ENCODE peak calls at places on chromosomes 2 and 18, in seven cellular contexts. One of them, this sample, is unnamed.

GRCh38 chr18:76168206-76168605 is 326.8 kb downstream of the ZNF516 start:
- DNase-seq in A549: no peak
- DNase-seq in left ventricle myocardium inferior: no peak
- DNase-seq in SK-N-MC: no peak
- DNase-seq in prostate gland: no peak
- DNase-seq in epithelial cell of proximal tubule: no peak
- DNase-seq in lower leg skin: no peak
- DNase-seq in this sample: no peak

GRCh38 chr2:1940660-1941059 is 196.3 kb upstream of the PXDN start:
- DNase-seq in lower leg skin: no peak
- DNase-seq in left ventricle myocardium inferior: peak; percentile 75
- DNase-seq in epithelial cell of proximal tubule: peak; percentile 9
- DNase-seq in A549: no peak
- DNase-seq in prostate gland: no peak
- DNase-seq in SK-N-MC: no peak
- DNase-seq in this sample: no peak

GRCh38 chr2:133523406-133523805 is 44.9 kb downstream of the NCKAP5 start:
- DNase-seq in epithelial cell of proximal tubule: no peak
- DNase-seq in A549: no peak
- DNase-seq in SK-N-MC: no peak
- DNase-seq in left ventricle myocardium inferior: no peak
- DNase-seq in prostate gland: no peak
- DNase-seq in lower leg skin: no peak
- DNase-seq in this sample: no peak

GRCh38 chr2:9846554-9846953 is 3.3 kb downstream of the TAF1B start:
- DNase-seq in left ventricle myocardium inferior: no peak
- DNase-seq in epithelial cell of proximal tubule: no peak
- DNase-seq in prostate gland: no peak
- DNase-seq in lower leg skin: no peak
- DNase-seq in A549: no peak
- DNase-seq in SK-N-MC: no peak
- DNase-seq in this sample: no peak

GRCh38 chr18:42045346-42045745 is 90.3 kb downstream of the PIK3C3 start:
- DNase-seq in left ventricle myocardium inferior: no peak
- DNase-seq in epithelial cell of proximal tubule: no peak
- DNase-seq in prostate gland: no peak
- DNase-seq in lower leg skin: no peak
- DNase-seq in A549: no peak
- DNase-seq in SK-N-MC: no peak
- DNase-seq in this sample: no peak

GRCh38 chr2:190759749-190760213 is 110.9 kb downstream of the NAB1 start:
- DNase-seq in epithelial cell of proximal tubule: peak; percentile 66
- DNase-seq in lower leg skin: no peak
- DNase-seq in A549: peak; percentile 76
- DNase-seq in SK-N-MC: no peak
- DNase-seq in left ventricle myocardium inferior: no peak
- DNase-seq in prostate gland: no peak
- DNase-seq in this sample: no peak

GRCh38 chr2:32926708-32927084 is 20.1 kb upstream of the LTBP1 start:
- DNase-seq in epithelial cell of proximal tubule: no peak
- DNase-seq in prostate gland: no peak
- DNase-seq in lower leg skin: no peak
- DNase-seq in SK-N-MC: no peak
- DNase-seq in left ventricle myocardium inferior: no peak
- DNase-seq in A549: peak; percentile 37
- DNase-seq in this sample: no peak

GRCh38 chr18:657998-658946 is 819 bp downstream of the TYMS start:
- DNase-seq in lower leg skin: peak; percentile 72
- DNase-seq in epithelial cell of proximal tubule: peak; percentile 39
- DNase-seq in left ventricle myocardium inferior: peak; percentile 82
- DNase-seq in SK-N-MC: no peak
- DNase-seq in prostate gland: peak; percentile 82
- DNase-seq in A549: peak; percentile 90
- DNase-seq in this sample: peak; percentile 83

GRCh38 chr2:195486987-195487644 is 169.9 kb upstream of the SLC39A10 start:
- DNase-seq in SK-N-MC: peak; percentile 34
- DNase-seq in left ventricle myocardium inferior: no peak
- DNase-seq in lower leg skin: no peak
- DNase-seq in epithelial cell of proximal tubule: peak; percentile 13
- DNase-seq in A549: peak; percentile 67
- DNase-seq in prostate gland: no peak
- DNase-seq in this sample: peak; percentile 98

GRCh38 chr2:111121028-111121872 is 536 bp downstream of the BCL2L11 start:
- DNase-seq in SK-N-MC: no peak
- DNase-seq in A549: peak; percentile 45
- DNase-seq in left ventricle myocardium inferior: peak; percentile 42
- DNase-seq in lower leg skin: peak; percentile 38
- DNase-seq in epithelial cell of proximal tubule: no peak
- DNase-seq in prostate gland: peak; percentile 40
- DNase-seq in this sample: no peak

GRCh38 chr2:24824966-24825882 is 32.0 kb downstream of the CENPO start:
- DNase-seq in prostate gland: no peak
- DNase-seq in SK-N-MC: no peak
- DNase-seq in epithelial cell of proximal tubule: no peak
- DNase-seq in A549: peak; percentile 60
- DNase-seq in lower leg skin: no peak
- DNase-seq in left ventricle myocardium inferior: no peak
- DNase-seq in this sample: peak; percentile 55

GRCh38 chr2:20447437-20448245 is 767 bp downstream of the RHOB start:
- DNase-seq in epithelial cell of proximal tubule: no peak
- DNase-seq in SK-N-MC: no peak
- DNase-seq in lower leg skin: peak; percentile 48
- DNase-seq in A549: peak; percentile 63
- DNase-seq in left ventricle myocardium inferior: peak; percentile 58
- DNase-seq in prostate gland: no peak
- DNase-seq in this sample: no peak

GRCh38 chr2:10978112-10978670 is 66.5 kb downstream of the KCNF1 start:
- DNase-seq in prostate gland: no peak
- DNase-seq in left ventricle myocardium inferior: no peak
- DNase-seq in SK-N-MC: no peak
- DNase-seq in A549: no peak
- DNase-seq in epithelial cell of proximal tubule: no peak
- DNase-seq in lower leg skin: no peak
- DNase-seq in this sample: no peak

GRCh38 chr2:187002242-187002641 is 153.3 kb upstream of the ZSWIM2 start:
- DNase-seq in SK-N-MC: no peak
- DNase-seq in lower leg skin: no peak
- DNase-seq in A549: no peak
- DNase-seq in prostate gland: no peak
- DNase-seq in left ventricle myocardium inferior: no peak
- DNase-seq in epithelial cell of proximal tubule: no peak
- DNase-seq in this sample: no peak

GRCh38 chr2:187008111-187008510 is 159.1 kb upstream of the ZSWIM2 start:
- DNase-seq in prostate gland: no peak
- DNase-seq in SK-N-MC: no peak
- DNase-seq in A549: no peak
- DNase-seq in epithelial cell of proximal tubule: no peak
- DNase-seq in left ventricle myocardium inferior: no peak
- DNase-seq in lower leg skin: no peak
- DNase-seq in this sample: no peak

GRCh38 chr2:187001248-187001647 is 152.3 kb upstream of the ZSWIM2 start:
- DNase-seq in lower leg skin: no peak
- DNase-seq in A549: no peak
- DNase-seq in left ventricle myocardium inferior: no peak
- DNase-seq in epithelial cell of proximal tubule: no peak
- DNase-seq in prostate gland: no peak
- DNase-seq in SK-N-MC: no peak
- DNase-seq in this sample: no peak

GRCh38 chr2:187003038-187003543 is 154.1 kb upstream of the ZSWIM2 start:
- DNase-seq in A549: no peak
- DNase-seq in epithelial cell of proximal tubule: no peak
- DNase-seq in SK-N-MC: no peak
- DNase-seq in left ventricle myocardium inferior: no peak
- DNase-seq in lower leg skin: no peak
- DNase-seq in prostate gland: no peak
- DNase-seq in this sample: no peak

GRCh38 chr2:187003611-187004010 is 154.6 kb upstream of the ZSWIM2 start:
- DNase-seq in prostate gland: no peak
- DNase-seq in lower leg skin: no peak
- DNase-seq in SK-N-MC: no peak
- DNase-seq in A549: no peak
- DNase-seq in epithelial cell of proximal tubule: no peak
- DNase-seq in left ventricle myocardium inferior: no peak
- DNase-seq in this sample: no peak
- H3K4me3 ChIP-seq in prostate gland: no peak overlapping the region
- H3K4me3 ChIP-seq in lower leg skin: no peak overlapping the region
- H3K4me3 ChIP-seq in SK-N-MC: no peak overlapping the region
- H3K4me3 ChIP-seq in A549: no peak overlapping the region
- H3K4me3 ChIP-seq in epithelial cell of proximal tubule: peak overlapping the region; percentile 46
- H3K4me3 ChIP-seq in left ventricle myocardium inferior: peak overlapping the region; percentile 59
- H3K4me3 ChIP-seq in this sample: no peak overlapping the region

GRCh38 chr2:241219030-241219382 is 30.5 kb downstream of the ANO7 start:
- DNase-seq in prostate gland: no peak
- DNase-seq in left ventricle myocardium inferior: no peak
- DNase-seq in SK-N-MC: no peak
- DNase-seq in A549: no peak
- DNase-seq in lower leg skin: no peak
- DNase-seq in epithelial cell of proximal tubule: no peak
- DNase-seq in this sample: no peak
- H3K4me3 ChIP-seq in prostate gland: no peak overlapping the region
- H3K4me3 ChIP-seq in left ventricle myocardium inferior: peak overlapping the region; percentile 76
- H3K4me3 ChIP-seq in SK-N-MC: peak overlapping the region; percentile 82
- H3K4me3 ChIP-seq in A549: peak overlapping the region; percentile 79
- H3K4me3 ChIP-seq in lower leg skin: no peak overlapping the region
- H3K4me3 ChIP-seq in epithelial cell of proximal tubule: peak overlapping the region; percentile 69
- H3K4me3 ChIP-seq in this sample: no peak overlapping the region

GRCh38 chr2:73970268-73970803 is 14.4 kb upstream of the TET3 start:
- DNase-seq in A549: no peak
- DNase-seq in epithelial cell of proximal tubule: no peak
- DNase-seq in lower leg skin: no peak
- DNase-seq in SK-N-MC: no peak
- DNase-seq in left ventricle myocardium inferior: no peak
- DNase-seq in prostate gland: no peak
- DNase-seq in this sample: no peak
- H3K4me3 ChIP-seq in A549: no peak overlapping the region
- H3K4me3 ChIP-seq in epithelial cell of proximal tubule: no peak overlapping the region
- H3K4me3 ChIP-seq in lower leg skin: no peak overlapping the region
- H3K4me3 ChIP-seq in SK-N-MC: no peak overlapping the region
- H3K4me3 ChIP-seq in left ventricle myocardium inferior: peak overlapping the region; percentile 25
- H3K4me3 ChIP-seq in prostate gland: no peak overlapping the region
- H3K4me3 ChIP-seq in this sample: no peak overlapping the region

DNA sequence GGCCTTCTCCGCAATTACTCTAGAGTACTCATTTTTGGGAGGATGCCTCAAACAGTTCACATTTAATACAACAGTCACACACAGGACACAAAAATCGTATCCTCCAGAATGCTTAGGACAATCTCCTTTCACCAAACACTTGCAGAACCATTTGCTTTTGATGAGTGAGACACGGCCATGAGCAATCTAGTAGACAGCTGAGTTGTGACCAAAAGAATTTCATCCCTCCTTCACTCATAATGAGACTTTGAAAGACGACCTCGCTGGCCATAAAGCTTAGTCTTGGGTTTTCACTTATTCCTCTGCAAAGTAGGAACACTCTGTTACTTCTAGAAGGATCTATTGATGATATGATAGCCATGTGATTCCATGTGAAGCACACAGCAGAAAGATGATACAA is 87.5 kb upstream of the SLC35G4 start:
- DNase-seq in epithelial cell of proximal tubule: no peak
- DNase-seq in lower leg skin: no peak
- DNase-seq in A549: no peak
- DNase-seq in left ventricle myocardium inferior: no peak
- DNase-seq in prostate gland: no peak
- DNase-seq in SK-N-MC: no peak
- DNase-seq in this sample: no peak
- H3K4me3 ChIP-seq in epithelial cell of proximal tubule: no peak overlapping the region
- H3K4me3 ChIP-seq in lower leg skin: no peak overlapping the region
- H3K4me3 ChIP-seq in A549: no peak overlapping the region
- H3K4me3 ChIP-seq in left ventricle myocardium inferior: no peak overlapping the region
- H3K4me3 ChIP-seq in prostate gland: no peak overlapping the region
- H3K4me3 ChIP-seq in SK-N-MC: no peak overlapping the region
- H3K4me3 ChIP-seq in this sample: no peak overlapping the region

GRCh38 chr2:238846503-238847431 is 1.1 kb upstream of the TWIST2 start:
- DNase-seq in left ventricle myocardium inferior: no peak
- DNase-seq in lower leg skin: no peak
- DNase-seq in A549: no peak
- DNase-seq in SK-N-MC: no peak
- DNase-seq in prostate gland: no peak
- DNase-seq in epithelial cell of proximal tubule: no peak
- DNase-seq in this sample: no peak

GRCh38 chr2:238847841-238848565 is at the start of gene TWIST2:
- DNase-seq in SK-N-MC: no peak
- DNase-seq in lower leg skin: peak; percentile 77
- DNase-seq in A549: peak; percentile 80
- DNase-seq in prostate gland: peak; percentile 73
- DNase-seq in epithelial cell of proximal tubule: no peak
- DNase-seq in left ventricle myocardium inferior: peak; percentile 80
- DNase-seq in this sample: no peak

GRCh38 chr2:238847432-238847801 is 468 bp upstream of the TWIST2 start:
- DNase-seq in prostate gland: no peak
- DNase-seq in epithelial cell of proximal tubule: no peak
- DNase-seq in A549: no peak
- DNase-seq in left ventricle myocardium inferior: no peak
- DNase-seq in lower leg skin: no peak
- DNase-seq in SK-N-MC: no peak
- DNase-seq in this sample: no peak

GRCh38 chr2:238843476-238843875 is 4.4 kb upstream of the TWIST2 start:
- DNase-seq in prostate gland: no peak
- DNase-seq in lower leg skin: no peak
- DNase-seq in SK-N-MC: no peak
- DNase-seq in left ventricle myocardium inferior: no peak
- DNase-seq in A549: no peak
- DNase-seq in epithelial cell of proximal tubule: no peak
- DNase-seq in this sample: no peak

DNA sequence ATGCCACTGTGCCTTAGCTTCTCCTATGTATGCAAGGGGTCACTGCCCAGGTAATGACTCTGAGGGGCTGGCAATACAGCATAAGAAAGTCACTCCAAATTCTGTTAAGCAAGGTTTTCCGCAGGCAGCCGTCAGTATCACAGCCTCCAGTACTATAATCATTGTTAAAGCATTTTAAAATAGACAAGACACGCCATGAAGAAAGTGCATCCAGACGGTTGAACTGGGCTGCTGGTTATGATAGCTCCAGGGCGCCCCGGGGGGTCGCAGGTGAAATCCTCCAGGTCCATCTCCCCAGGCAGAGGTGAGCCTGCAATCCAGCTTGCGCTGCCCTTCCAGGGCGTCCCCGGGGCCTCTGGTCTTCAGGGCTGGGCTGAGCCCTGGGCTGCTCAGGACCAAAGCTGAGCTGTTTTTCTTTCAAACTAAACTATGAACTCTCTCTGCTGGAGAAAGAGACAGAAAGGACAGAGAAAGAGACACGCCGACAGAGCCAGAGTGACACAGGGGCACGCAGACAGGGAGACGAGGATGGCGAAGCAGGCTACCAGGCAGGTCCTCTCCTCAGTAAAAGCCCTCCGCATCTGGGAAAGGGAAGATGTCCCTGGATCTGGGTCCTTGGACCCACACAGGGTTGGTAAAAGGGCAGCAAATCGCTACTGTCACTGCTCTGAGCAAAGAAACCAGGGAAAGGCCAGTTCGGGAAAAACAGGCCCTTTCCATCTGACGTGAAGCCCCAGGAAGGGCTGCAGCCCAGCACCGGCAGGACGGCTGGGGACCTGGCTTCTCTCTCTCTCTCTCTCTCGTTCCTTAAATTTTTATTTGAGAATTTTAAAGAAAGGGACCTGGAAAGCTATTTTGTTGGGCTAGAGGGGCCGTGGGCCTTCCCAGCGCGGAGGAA is 2.1 kb upstream of the TWIST2 start:
- DNase-seq in left ventricle myocardium inferior: no peak
- DNase-seq in prostate gland: no peak
- DNase-seq in epithelial cell of proximal tubule: no peak
- DNase-seq in A549: no peak
- DNase-seq in lower leg skin: no peak
- DNase-seq in SK-N-MC: no peak
- DNase-seq in this sample: no peak
- H3K4me3 ChIP-seq in left ventricle myocardium inferior: peak overlapping the region; percentile 67
- H3K4me3 ChIP-seq in prostate gland: peak overlapping the region; percentile 48
- H3K4me3 ChIP-seq in epithelial cell of proximal tubule: no peak overlapping the region
- H3K4me3 ChIP-seq in A549: no peak overlapping the region
- H3K4me3 ChIP-seq in lower leg skin: no peak overlapping the region
- H3K4me3 ChIP-seq in SK-N-MC: no peak overlapping the region
- H3K4me3 ChIP-seq in this sample: no peak overlapping the region